ENCODE peak calls at places on chromosomes 1 and 21, in seven cellular contexts. Q is CD8-positive, alpha-beta T cell; N is A549; W is endodermal cell; P is vagina; O is transverse colon; M is effector memory CD4-positive, alpha-beta T cell. S is an unnamed sample. For H3K4me1, the result is how much of the 10 kb centered on the place peaks cover.

GRCh38 chr1:247411583-247412295 is 4.2 kb upstream of the NLRP3 start:
- DNase-seq in Q (no peak), N (no peak), W (no peak), P (no peak), O (no peak), M (no peak), S (no peak)

GRCh38 chr21:32423320-32423719 is 10.8 kb downstream of the EVA1C start:
- DNase-seq in Q (no peak), N (no peak), W (no peak), P (no peak), O (no peak), M (no peak), S (no peak)

GRCh38 chr1:147735423-147735822 is 25.0 kb downstream of the GJA5 start:
- DNase-seq in Q (no peak), N (no peak), W (no peak), P (no peak), O (no peak), M (no peak), S (no peak)

GRCh38 chr1:42852608-42852980 is 6.2 kb downstream of the ZNF691 start:
- DNase-seq in Q (no peak), N (no peak), W (no peak), P (no peak), O (no peak), M (no peak), S (no peak)

GRCh38 chr21:44780140-44780508 is 21.5 kb downstream of the UBE2G2 start:
- DNase-seq in Q (no peak), N (no peak), W (peak), P (no peak), O (no peak), M (no peak), S (no peak)

GRCh38 chr1:184940226-184940625 is 34.1 kb downstream of the NIBAN1 start:
- DNase-seq in Q (no peak), N (no peak), W (no peak), P (no peak), O (no peak), M (no peak), S (no peak)

GRCh38 chr1:32091176-32091575 is 16.7 kb upstream of the KPNA6 start:
- DNase-seq in Q (no peak), N (no peak), W (no peak), P (no peak), O (no peak), M (no peak), S (no peak)

GRCh38 chr1:155889566-155889965 is 21.6 kb downstream of the RIT1 start:
- DNase-seq in Q (no peak), N (no peak), W (no peak), P (no peak), O (no peak), M (no peak), S (no peak)

GRCh38 chr1:81801834-81802531 is 1.2 kb downstream of the ADGRL2 start:
- DNase-seq in Q (no peak), N (peak), W (peak), P (no peak), O (no peak), M (no peak), S (no peak)

GRCh38 chr1:71521655-71522264 is 440.9 kb upstream of the ZRANB2 start:
- DNase-seq in Q (no peak), N (peak), W (peak), P (no peak), O (peak), M (no peak), S (no peak)

GRCh38 chr1:89689234-89689633 is 56.3 kb downstream of the LRRC8C start:
- DNase-seq in Q (no peak), N (no peak), W (no peak), P (no peak), O (no peak), M (no peak), S (no peak)

GRCh38 chr1:19858894-19859293 is 23.3 kb upstream of the OTUD3 start:
- DNase-seq in Q (no peak), N (no peak), W (no peak), P (no peak), O (no peak), M (no peak), S (no peak)

GRCh38 chr1:109531205-109531779 is 8.4 kb upstream of the GPR61 start:
- DNase-seq in Q (no peak), N (no peak), W (no peak), P (peak), O (no peak), M (no peak), S (no peak)

GRCh38 chr1:70090875-70091274 is 114.5 kb downstream of the LRRC40 start:
- DNase-seq in Q (no peak), N (no peak), W (no peak), P (no peak), O (no peak), M (no peak), S (no peak)

GRCh38 chr1:115976062-115976899 is at the start of gene SLC22A15:
- DNase-seq in Q (no peak), N (peak), W (peak), P (no peak), O (peak), M (peak), S (peak)

DNA sequence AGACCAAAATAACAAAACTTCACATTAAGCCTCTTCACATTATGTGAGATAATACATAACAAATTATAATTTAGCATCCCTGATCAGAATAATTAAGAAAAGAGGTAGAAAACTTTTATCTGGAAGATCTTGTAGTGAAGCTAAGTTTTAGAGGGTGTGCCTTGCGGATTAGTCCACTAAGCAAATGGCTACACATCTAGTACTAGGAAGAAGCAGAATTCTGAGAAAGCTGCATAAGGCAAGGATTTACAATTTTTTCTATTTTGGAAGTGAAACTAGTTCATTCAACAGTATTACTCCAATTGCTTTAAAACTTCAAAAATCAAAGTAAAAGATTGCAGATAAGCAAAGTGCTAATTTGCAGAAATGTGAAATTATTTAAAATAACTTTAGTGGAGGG is 3.5 kb downstream of the YOD1 start:
- DNase-seq in Q (no peak), N (no peak), W (no peak), P (no peak), O (no peak), M (no peak), S (no peak)
- H3K4me1 ChIP-seq in Q (under half), N (half or more), W (under half), P (half or more), O (under half), M (under half), S (under half)

DNA sequence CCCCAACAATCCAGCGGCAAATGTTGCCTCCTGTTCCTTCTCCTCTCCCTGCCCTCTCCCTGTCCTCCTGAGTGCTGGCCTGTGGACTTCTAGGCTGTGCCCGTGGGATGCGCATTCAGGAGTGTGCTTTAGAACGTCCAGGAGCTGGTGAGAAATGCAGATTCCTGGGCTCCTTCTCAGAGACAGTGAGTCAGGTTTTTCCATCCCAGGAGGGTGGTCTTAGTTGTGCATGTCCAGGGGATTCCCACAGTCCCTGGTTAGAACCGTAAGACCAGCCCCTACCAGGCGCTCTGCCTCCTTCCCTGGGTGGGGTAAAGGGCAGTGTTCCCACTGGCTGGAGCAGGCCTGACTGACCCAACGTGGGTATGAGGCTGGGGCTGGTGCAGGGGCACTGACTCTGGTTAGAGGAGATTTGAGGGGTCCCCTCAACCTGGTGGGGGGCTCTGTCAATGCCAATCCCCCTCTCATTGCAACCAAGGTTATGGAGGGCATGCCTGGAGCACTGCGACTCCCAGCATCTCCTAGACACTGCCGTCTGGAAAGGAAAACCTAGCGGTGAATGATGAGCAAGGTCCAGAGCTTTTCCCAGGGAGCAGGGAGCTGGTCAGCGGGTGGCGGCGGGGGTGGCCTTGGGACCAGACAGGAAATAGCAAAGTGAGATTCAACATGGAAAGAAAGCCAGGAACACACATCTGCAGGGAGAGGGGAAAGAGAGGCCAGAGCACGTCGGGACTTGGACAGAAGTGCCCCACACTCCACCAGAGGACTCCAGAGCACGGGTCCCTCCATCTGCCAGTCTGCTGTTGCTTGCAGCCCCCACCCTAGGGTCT is 38.6 kb downstream of the HSPG2 start:
- DNase-seq in Q (no peak), N (no peak), W (no peak), P (no peak), O (no peak), M (no peak), S (no peak)
- H3K4me1 ChIP-seq in Q (under half), N (under half), W (under half), P (half or more), O (half or more), M (under half), S (under half)

DNA sequence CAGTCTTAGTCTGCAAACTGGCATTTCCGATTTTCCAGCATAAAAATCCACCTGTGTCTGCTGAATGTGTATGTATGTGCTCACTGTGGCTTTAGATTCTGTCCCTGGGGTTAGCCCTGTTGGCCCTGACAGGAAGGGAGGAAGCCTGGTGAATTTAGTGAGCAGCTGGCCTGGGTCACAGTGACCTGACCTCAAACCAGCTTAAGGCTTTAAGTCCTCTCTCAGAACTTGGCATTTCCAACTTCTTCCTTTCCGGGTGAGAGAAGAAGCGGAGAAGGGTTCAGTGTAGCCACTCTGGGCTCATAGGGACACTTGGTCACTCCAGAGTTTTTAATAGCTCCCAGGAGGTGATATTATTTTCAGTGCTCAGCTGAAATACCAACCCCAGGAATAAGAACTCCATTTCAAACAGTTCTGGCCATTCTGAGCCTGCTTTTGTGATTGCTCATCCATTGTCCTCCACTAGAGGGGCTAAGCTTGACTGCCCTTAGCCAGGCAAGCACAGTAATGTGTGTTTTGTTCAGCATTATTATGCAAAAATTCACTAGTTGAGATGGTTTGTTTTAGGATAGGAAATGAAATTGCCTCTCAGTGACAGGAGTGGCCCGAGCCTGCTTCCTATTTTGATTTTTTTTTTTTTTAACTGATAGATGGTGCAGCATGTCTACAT is 2.5 kb upstream of the OLFML3 start:
- DNase-seq in Q (no peak), N (no peak), W (peak), P (no peak), O (no peak), M (no peak), S (no peak)
- H3K4me1 ChIP-seq in Q (under half), N (under half), W (under half), P (half or more), O (under half), M (under half), S (under half)

GRCh38 chr1:203765029-203765837 is at the start of gene LAX1:
- DNase-seq in Q (peak), N (no peak), W (no peak), P (no peak), O (peak), M (peak), S (peak)

GRCh38 chr1:203763505-203763904 is 1.5 kb upstream of the LAX1 start:
- DNase-seq in Q (no peak), N (no peak), W (no peak), P (no peak), O (no peak), M (no peak), S (no peak)

GRCh38 chr1:203764105-203765028 is 616 bp upstream of the LAX1 start:
- DNase-seq in Q (no peak), N (no peak), W (no peak), P (no peak), O (no peak), M (no peak), S (no peak)

GRCh38 chr1:203760506-203760905 is 4.5 kb upstream of the LAX1 start:
- DNase-seq in Q (no peak), N (no peak), W (no peak), P (no peak), O (no peak), M (no peak), S (no peak)
- H3K4me1 ChIP-seq in Q (under half), N (under half), W (under half), P (under half), O (under half), M (under half), S (under half)

S was measured in CD8-positive, alpha-beta memory T cell.